ENCODE peak calls at places on chromosomes 16 and 17, in four cellular contexts. Y is A549, F is MM.1S, P is neuronal stem cell. I is an unnamed sample.

GRCh38 chr16:29857133-29857760 is 5.8 kb downstream of the CDIPT start:
- DNase-seq in Y (no peak), F (no peak), P (no peak), I (no peak)

GRCh38 chr17:50491510-50491909 is 12.8 kb downstream of the RSAD1 start:
- DNase-seq in P (no peak), Y (no peak), F (no peak), I (peak)

GRCh38 chr17:804541-805435 is 22.6 kb downstream of the MRM3 start:
- DNase-seq in F (no peak), P (no peak), Y (no peak), I (no peak)

GRCh38 chr17:44931376-44931775 is 16.1 kb upstream of the GFAP start:
- DNase-seq in F (no peak), Y (no peak), P (no peak), I (no peak)

GRCh38 chr16:8854298-8854948 is 14.4 kb downstream of the CARHSP1 start:
- DNase-seq in Y (no peak), P (no peak), F (no peak), I (no peak)

GRCh38 chr17:82595893-82596292 is 52.4 kb downstream of the WDR45B start:
- DNase-seq in F (no peak), Y (no peak), P (no peak), I (no peak)

GRCh38 chr16:81251871-81252270 is 13.4 kb downstream of the BCO1 start:
- DNase-seq in Y (no peak), P (no peak), F (no peak), I (no peak)

GRCh38 chr16:58331024-58331707 is 36.3 kb upstream of the PRSS54 start:
- DNase-seq in F (no peak), P (peak), Y (no peak), I (no peak)

GRCh38 chr17:73747221-73748002 is 103.2 kb upstream of the SDK2 start:
- DNase-seq in Y (no peak), P (no peak), F (no peak), I (no peak)

GRCh38 chr16:75238132-75238852 is 13.1 kb downstream of the BCAR1 start:
- DNase-seq in P (no peak), F (no peak), Y (no peak), I (no peak)

GRCh38 chr16:912684-913613 is 57.8 kb downstream of the LMF1 start:
- DNase-seq in F (no peak), P (no peak), Y (no peak), I (no peak)

GRCh38 chr17:7468290-7468689 is 11.1 kb downstream of the ZBTB4 start:
- DNase-seq in Y (no peak), P (no peak), F (no peak), I (no peak)

GRCh38 chr17:64084086-64084939 is 45.6 kb downstream of the ERN1 start:
- DNase-seq in Y (peak), P (no peak), F (peak), I (peak)

GRCh38 chr16:57623251-57624043 is 5.0 kb upstream of the ADGRG1 start:
- DNase-seq in F (peak), P (no peak), Y (peak), I (no peak)

GRCh38 chr17:31433091-31433790 is 41.8 kb downstream of the RAB11FIP4 start:
- DNase-seq in Y (no peak), F (peak), P (no peak), I (peak)

GRCh38 chr17:12463102-12463501 is 202.6 kb upstream of the MYOCD start:
- DNase-seq in P (no peak), F (no peak), Y (no peak), I (no peak)

GRCh38 chr16:57172891-57173290 is 12.9 kb downstream of the PSME3IP1 start:
- DNase-seq in F (no peak), P (no peak), Y (no peak), I (no peak)

GRCh38 chr17:5444209-5444608 is 5.3 kb upstream of the C1QBP start:
- DNase-seq in Y (no peak), F (no peak), P (no peak), I (no peak)

GRCh38 chr17:9658593-9659211 is 13.4 kb downstream of the USP43 start:
- DNase-seq in F (no peak), Y (no peak), P (no peak), I (no peak)

GRCh38 chr17:61345825-61346628 is 53.6 kb upstream of the TBX2 start:
- DNase-seq in Y (no peak), F (no peak), P (no peak), I (no peak)

GRCh38 chr17:36049643-36050042 is 14.4 kb upstream of the CCL18 start:
- DNase-seq in F (no peak), P (no peak), Y (no peak), I (no peak)

GRCh38 chr16:75218256-75219076 is at the start of gene CTRB1:
- DNase-seq in P (no peak), Y (no peak), F (no peak), I (no peak)

GRCh38 chr16:3485097-3485470 is 10.2 kb downstream of the C16orf90 start:
- DNase-seq in Y (no peak), P (no peak), F (no peak), I (no peak)

GRCh38 chr17:82051776-82052637 is at the start of the genes GPS1 and RFNG:
- DNase-seq in Y (peak), F (peak), P (no peak), I (peak)

GRCh38 chr17:81309140-81309858 is 14.2 kb upstream of the SLC38A10 start:
- DNase-seq in P (peak), Y (peak), F (peak), I (peak)

GRCh38 chr17:10579270-10579669 is 29.8 kb upstream of the MYH2 start:
- DNase-seq in Y (no peak), F (no peak), P (no peak), I (no peak)

GRCh38 chr16:81692571-81692970 is 86.5 kb upstream of the PLCG2 start:
- DNase-seq in F (no peak), Y (no peak), P (no peak), I (no peak)

GRCh38 chr17:55433629-55434422 is 12.2 kb upstream of the MMD start:
- DNase-seq in Y (peak), F (no peak), P (no peak), I (peak)
- H3K4me2 ChIP-seq in Y (peak), F (no peak), P (no peak), I (no peak)

GRCh38 chr17:30137158-30137557 is 20.5 kb downstream of the NSRP1 start:
- DNase-seq in F (no peak), P (no peak), Y (no peak), I (no peak)
- H3K4me2 ChIP-seq in F (no peak), P (no peak), Y (no peak), I (no peak)

GRCh38 chr16:88762941-88763340 is 22.1 kb downstream of the PIEZO1 start:
- DNase-seq in F (no peak), P (no peak), Y (no peak), I (no peak)
- H3K4me2 ChIP-seq in F (no peak), P (no peak), Y (no peak), I (no peak)

GRCh38 chr16:53045554-53046250 is 7.0 kb downstream of the CHD9NB start:
- DNase-seq in Y (no peak), F (no peak), P (no peak), I (no peak)
- H3K4me2 ChIP-seq in Y (no peak), F (no peak), P (no peak), I (no peak)

GRCh38 chr17:2634361-2634960 is 41.0 kb downstream of the PAFAH1B1 start:
- DNase-seq in F (no peak), Y (peak), P (no peak), I (no peak)

GRCh38 chr17:2635241-2635640 is 41.8 kb downstream of the PAFAH1B1 start:
- DNase-seq in P (no peak), Y (no peak), F (no peak), I (no peak)

GRCh38 chr17:2635675-2636074 is 42.2 kb downstream of the PAFAH1B1 start:
- DNase-seq in Y (no peak), P (no peak), F (no peak), I (no peak)

GRCh38 chr17:2636169-2636930 is 42.9 kb downstream of the PAFAH1B1 start:
- DNase-seq in Y (no peak), F (no peak), P (no peak), I (no peak)

GRCh38 chr17:2631211-2631610 is 37.8 kb downstream of the PAFAH1B1 start:
- DNase-seq in F (no peak), P (no peak), Y (no peak), I (no peak)
- H3K4me2 ChIP-seq in F (no peak), P (no peak), Y (no peak), I (no peak)

GRCh38 chr16:69064164-69064563 is 41.3 kb upstream of the HAS3 start:
- DNase-seq in Y (peak), P (no peak), F (no peak), I (no peak)
- H3K4me2 ChIP-seq in Y (peak), P (no peak), F (no peak), I (no peak)

DNA sequence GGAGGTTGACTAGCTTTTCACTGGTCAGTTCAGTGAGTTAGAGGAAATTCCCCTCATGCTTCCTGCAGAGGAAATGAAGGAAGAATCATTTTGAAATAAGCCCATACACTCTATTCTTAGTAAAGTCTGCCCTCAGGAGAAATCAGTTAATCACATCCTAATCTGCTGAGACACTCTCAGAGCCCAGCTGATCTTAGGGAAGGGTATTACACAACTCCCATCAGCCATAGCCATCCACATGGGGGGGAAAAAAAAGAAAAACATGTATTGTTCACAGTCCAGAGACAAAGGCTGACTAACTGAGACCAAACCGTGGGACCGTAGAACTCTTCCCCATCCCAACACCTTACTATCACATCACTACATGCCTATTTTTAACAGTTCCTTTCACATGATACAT is 722.3 kb downstream of the CDH8 start:
- DNase-seq in Y (no peak), P (no peak), F (no peak), I (no peak)
- H3K4me2 ChIP-seq in Y (no peak), P (no peak), F (no peak), I (no peak)

GRCh38 chr17:79741751-79742588 is 11.2 kb downstream of the ENPP7 start:
- DNase-seq in Y (peak), F (peak), P (peak), I (peak)

GRCh38 chr17:79741401-79741750 is 10.6 kb downstream of the ENPP7 start:
- DNase-seq in P (no peak), F (no peak), Y (no peak), I (no peak)

GRCh38 chr17:79738643-79739042 is 7.9 kb downstream of the ENPP7 start:
- DNase-seq in Y (no peak), P (no peak), F (no peak), I (no peak)

GRCh38 chr17:79739148-79740062 is 8.7 kb downstream of the ENPP7 start:
- DNase-seq in P (no peak), F (no peak), Y (no peak), I (no peak)

GRCh38 chr17:79740413-79740812 is 9.7 kb downstream of the ENPP7 start:
- DNase-seq in P (no peak), F (no peak), Y (peak), I (peak)
- H3K4me2 ChIP-seq in P (no peak), F (no peak), Y (no peak), I (no peak)